ENCODE peak calls at places on chromosomes 13 and 19, in four cellular contexts. I, S, R and Y are unnamed samples.

GRCh38 chr19:49097453-49098288 is 12.4 kb downstream of the SNRNP70 start:
- DNase-seq in I (peak), R (peak), S (peak), Y (peak)

GRCh38 chr13:110419391-110419791 is 112.3 kb downstream of the COL4A2 start:
- DNase-seq in I (no peak), R (no peak), S (no peak), Y (no peak)

GRCh38 chr19:32222594-32222993 is 122.8 kb upstream of the ZNF507 start:
- DNase-seq in S (no peak), R (no peak), I (no peak), Y (no peak)

GRCh38 chr13:23778879-23779278 is 110.3 kb downstream of the MIPEP start:
- DNase-seq in S (peak), I (no peak), R (no peak), Y (no peak)

GRCh38 chr19:34067861-34068271 is 104.4 kb upstream of the LSM14A start:
- DNase-seq in R (no peak), S (no peak), I (no peak), Y (no peak)

GRCh38 chr19:48656840-48657474 is 11.0 kb upstream of the CA11 start:
- DNase-seq in S (peak), I (peak), R (no peak), Y (no peak)

GRCh38 chr19:29429021-29429420 is 96.8 kb upstream of the VSTM2B start:
- DNase-seq in I (no peak), S (no peak), R (no peak), Y (no peak)

GRCh38 chr19:7926727-7927604 is 1.0 kb upstream of the CTXN1 start:
- DNase-seq in R (no peak), I (no peak), S (no peak), Y (no peak)

GRCh38 chr13:42000836-42001235 is 39.9 kb upstream of the VWA8 start:
- DNase-seq in S (no peak), I (no peak), R (no peak), Y (no peak)

GRCh38 chr19:45186509-45187334 is 8.1 kb downstream of the BLOC1S3 start:
- DNase-seq in R (no peak), S (peak), I (no peak), Y (no peak)

GRCh38 chr13:113361406-113361805 is 2.5 kb downstream of the GRTP1 start:
- DNase-seq in S (no peak), R (no peak), I (no peak), Y (no peak)

GRCh38 chr19:45496349-45496953 is 396 bp downstream of the RTN2 start:
- DNase-seq in I (no peak), S (no peak), R (peak), Y (peak)

GRCh38 chr13:39329182-39329639 is 273.8 kb downstream of the LHFPL6 start:
- DNase-seq in R (no peak), S (peak), I (no peak), Y (no peak)

GRCh38 chr13:35812730-35813129 is 318.5 kb downstream of the DCLK1 start:
- DNase-seq in I (no peak), R (no peak), S (no peak), Y (no peak)

GRCh38 chr19:4068058-4068966 is 1.6 kb upstream of the ZBTB7A start:
- DNase-seq in S (no peak), R (no peak), I (no peak), Y (no peak)

GRCh38 chr19:6739884-6740588 is 556 bp downstream of the TRIP10 start:
- DNase-seq in S (no peak), R (peak), I (no peak), Y (peak)

GRCh38 chr19:12521996-12522395 is 29.3 kb downstream of the ZNF564 start:
- DNase-seq in S (no peak), R (no peak), I (no peak), Y (no peak)

GRCh38 chr13:111388851-111389500 is 68.5 kb downstream of the TEX29 start:
- DNase-seq in R (no peak), S (no peak), I (no peak), Y (no peak)

GRCh38 chr19:848457-848921 is 3.6 kb upstream of the ELANE start:
- DNase-seq in I (no peak), S (no peak), R (no peak), Y (no peak)

GRCh38 chr13:110652755-110653154 is 37.4 kb downstream of the NAXD start:
- DNase-seq in R (no peak), I (no peak), S (no peak), Y (no peak)

GRCh38 chr19:28554321-28555091 is 658.4 kb downstream of the UQCRFS1 start:
- DNase-seq in R (no peak), S (no peak), I (no peak), Y (no peak)

GRCh38 chr19:43476606-43477005 is 11.2 kb upstream of the LYPD3 start:
- DNase-seq in I (peak), R (no peak), S (peak), Y (no peak)

GRCh38 chr19:38062959-38063786 is 156.2 kb downstream of the SIPA1L3 start:
- DNase-seq in S (no peak), I (peak), R (peak), Y (no peak)

GRCh38 chr13:59099182-59099950 is 1064.4 kb downstream of the DIAPH3 start:
- DNase-seq in S (peak), I (no peak), R (no peak), Y (no peak)

GRCh38 chr13:110306340-110306959 is 507 bp downstream of the COL4A1 start:
- DNase-seq in I (no peak), R (peak), S (peak), Y (no peak)

GRCh38 chr13:110305001-110305400 is 2.0 kb downstream of the COL4A1 start:
- DNase-seq in S (no peak), R (no peak), I (no peak), Y (no peak)

DNA sequence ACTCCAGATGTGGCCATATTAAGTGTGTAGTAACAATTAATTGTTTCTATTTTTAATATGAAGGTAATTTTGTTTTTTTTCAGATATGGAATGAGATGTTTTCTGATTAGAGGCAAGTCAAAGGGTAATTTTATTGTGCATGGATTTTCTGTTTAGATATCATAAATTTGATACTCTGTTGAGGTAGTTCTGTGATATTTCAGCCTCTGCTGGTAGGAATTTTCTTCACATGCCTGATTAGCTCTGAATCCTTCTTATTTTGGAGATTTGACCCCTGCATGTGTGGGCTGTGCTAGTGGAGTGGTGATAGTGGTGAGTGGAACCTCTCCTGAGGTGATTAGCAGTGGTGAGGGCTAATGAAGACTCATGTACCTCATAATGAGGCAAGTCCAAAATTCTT is 301.4 kb downstream of the GPC5 start:
- DNase-seq in R (no peak), S (no peak), I (no peak), Y (no peak)
- TF ChIP-seq CTCF in R (no peak), S (no peak), I (no peak), Y (no peak)

GRCh38 chr13:93730780-93731179 is 504.2 kb downstream of the GPC6 start:
- DNase-seq in R (no peak), S (peak), I (peak), Y (no peak)
- TF ChIP-seq CTCF in R (no peak), S (no peak), I (no peak), Y (no peak)

GRCh38 chr19:10568826-10569651 is at the start of gene CDKN2D:
- DNase-seq in R (peak), I (peak), S (peak), Y (peak)
- TF ChIP-seq CTCF in R (no peak), I (no peak), S (no peak), Y (peak)

DNA sequence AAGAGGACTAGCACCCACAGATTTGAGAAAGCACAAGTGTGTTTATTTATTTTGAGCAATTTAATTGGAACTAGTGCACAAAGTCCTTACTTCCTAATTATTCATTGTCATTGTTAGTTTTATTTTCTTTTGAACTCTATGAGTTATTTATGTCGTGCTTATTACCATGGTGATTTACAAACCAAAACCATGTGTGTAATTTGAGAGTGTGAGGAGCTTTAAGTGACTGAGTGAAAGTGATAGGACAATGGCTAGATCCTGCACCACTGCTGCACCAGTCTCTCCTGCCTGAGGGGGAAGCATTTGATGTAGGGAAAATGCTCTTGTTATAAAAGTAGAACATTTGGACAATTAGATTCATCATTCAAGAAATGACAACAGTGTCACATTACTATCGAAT is 172.3 kb upstream of the KLF12 start:
- DNase-seq in R (no peak), I (peak), S (peak), Y (no peak)
- TF ChIP-seq CTCF in R (no peak), I (no peak), S (peak), Y (no peak)